ENCODE peak calls at places on chromosomes 12 and 14, in eight cellular contexts. K, G, N, Q, X, P, S and I are unnamed samples.

GRCh38 chr12:92538970-92539749 is 163.6 kb upstream of the PLEKHG7 start:
- DNase-seq in S (no peak), N (no peak), X (peak), G (peak), Q (no peak), K (peak), P (no peak), I (no peak)

GRCh38 chr14:86802726-86803125 is 1190.3 kb downstream of the GALC start:
- DNase-seq in K (no peak), Q (no peak), X (no peak), P (no peak), N (no peak), G (no peak), S (no peak), I (no peak)

GRCh38 chr12:60335765-60336164 is 739.9 kb downstream of the SLC16A7 start:
- DNase-seq in K (peak), Q (no peak), S (no peak), X (no peak), N (no peak), G (peak), P (no peak), I (no peak)

GRCh38 chr12:49410833-49411232 is 43.6 kb downstream of the SPATS2 start:
- DNase-seq in K (no peak), N (no peak), X (no peak), Q (no peak), G (no peak), P (no peak), S (no peak), I (no peak)

GRCh38 chr14:83558946-83559345 is 1971.0 kb upstream of the FLRT2 start:
- DNase-seq in P (no peak), N (no peak), S (no peak), K (no peak), X (no peak), Q (no peak), G (no peak), I (no peak)

GRCh38 chr12:85423947-85424346 is 143.9 kb downstream of the ALX1 start:
- DNase-seq in K (no peak), G (no peak), Q (no peak), X (no peak), S (no peak), N (no peak), P (no peak), I (no peak)

GRCh38 chr12:102232446-102232845 is 34.8 kb upstream of the PMCH start:
- DNase-seq in G (no peak), P (no peak), X (no peak), K (peak), S (no peak), Q (no peak), N (no peak), I (no peak)

GRCh38 chr14:92310776-92311375 is 12.1 kb upstream of the SLC24A4 start:
- DNase-seq in S (no peak), G (no peak), Q (no peak), X (no peak), P (no peak), N (no peak), K (peak), I (no peak)

GRCh38 chr14:24339284-24340151 is at the start of gene RIPK3:
- DNase-seq in N (no peak), G (no peak), X (peak), P (no peak), Q (no peak), K (no peak), S (no peak), I (no peak)

GRCh38 chr12:72365151-72365550 is 93.0 kb downstream of the TRHDE start:
- DNase-seq in S (no peak), P (no peak), N (no peak), K (peak), G (no peak), Q (no peak), X (no peak), I (no peak)

GRCh38 chr14:64440494-64440893 is 24.8 kb upstream of the AKAP5 start:
- DNase-seq in G (no peak), Q (no peak), K (peak), P (no peak), X (no peak), S (no peak), N (no peak), I (no peak)

GRCh38 chr12:2795291-2796186 is 769 bp downstream of the FKBP4 start:
- DNase-seq in S (peak), X (no peak), K (peak), Q (peak), G (no peak), N (peak), P (peak), I (peak)

GRCh38 chr14:95833429-95833828 is 43.2 kb upstream of the TUNAR start:
- DNase-seq in G (no peak), K (no peak), S (no peak), N (peak), X (no peak), P (no peak), Q (no peak), I (no peak)

GRCh38 chr14:89336338-89336737 is 80.7 kb downstream of the FOXN3 start:
- DNase-seq in X (no peak), P (no peak), Q (peak), G (no peak), K (no peak), S (no peak), N (no peak), I (no peak)

GRCh38 chr14:70882771-70883492 is 24.3 kb upstream of the PCNX1 start:
- DNase-seq in G (no peak), X (peak), N (no peak), K (peak), Q (no peak), S (no peak), P (no peak), I (no peak)
- TF ChIP-seq RAD21 in G (no peak), X (no peak), N (no peak), K (no peak), Q (no peak), S (no peak), P (no peak), I (no peak)

GRCh38 chr12:96198970-96199369 is 4.8 kb downstream of the ELK3 start:
- DNase-seq in G (peak), X (no peak), Q (no peak), N (no peak), K (peak), S (no peak), P (no peak), I (no peak)
- TF ChIP-seq RAD21 in G (peak), X (no peak), Q (no peak), N (no peak), K (no peak), S (no peak), P (no peak), I (no peak)

GRCh38 chr14:105602799-105603763 is 76.7 kb downstream of the TMEM121 start:
- DNase-seq in K (no peak), G (no peak), Q (no peak), S (peak), N (no peak), X (no peak), P (no peak), I (no peak)
- TF ChIP-seq RAD21 in K (no peak), G (no peak), Q (no peak), S (no peak), N (no peak), X (no peak), P (no peak), I (no peak)

GRCh38 chr12:124391340-124392261 is 96.7 kb downstream of the RFLNA start:
- DNase-seq in Q (no peak), G (peak), X (peak), K (peak), N (no peak), P (no peak), S (no peak), I (no peak)
- TF ChIP-seq RAD21 in Q (no peak), G (no peak), X (no peak), K (no peak), N (no peak), P (no peak), S (no peak), I (no peak)

DNA sequence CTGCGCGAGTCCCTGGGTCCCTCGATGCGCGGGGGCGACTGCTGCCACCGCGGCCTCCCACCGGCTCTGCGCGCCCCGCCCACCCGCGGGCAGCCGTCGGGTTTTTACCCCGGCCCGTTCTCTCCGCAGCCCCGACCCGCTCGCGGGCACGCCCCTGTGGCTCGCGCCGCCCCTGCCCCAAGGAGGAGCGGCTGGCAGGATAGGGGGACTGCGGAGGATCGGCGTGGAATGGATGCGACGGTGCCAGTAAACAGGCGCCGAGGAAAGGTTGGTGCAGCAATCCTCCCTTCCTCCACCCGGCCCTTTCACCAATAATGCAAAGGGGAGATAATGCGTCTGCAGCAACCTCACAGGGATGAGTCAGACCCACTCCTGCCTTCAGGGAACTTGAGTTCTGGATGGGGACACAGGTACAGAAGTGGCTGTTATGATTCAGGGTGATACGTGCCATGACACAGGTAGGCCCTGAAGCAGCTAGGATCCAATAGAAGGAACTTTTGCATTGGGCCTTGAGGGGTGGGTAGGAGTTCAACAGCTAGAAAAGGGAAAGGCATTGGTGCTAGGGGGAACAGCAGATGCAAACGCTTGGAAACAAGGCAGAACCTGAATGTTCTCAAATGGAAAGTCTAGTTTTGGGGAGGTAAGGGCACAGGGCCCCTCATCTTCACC is 554 bp upstream of the DEGS2 start:
- DNase-seq in K (no peak), P (no peak), S (no peak), G (no peak), Q (no peak), N (no peak), X (no peak), I (no peak)
- TF ChIP-seq RAD21 in K (no peak), P (no peak), S (no peak), G (no peak), Q (no peak), N (no peak), X (no peak), I (no peak)

DNA sequence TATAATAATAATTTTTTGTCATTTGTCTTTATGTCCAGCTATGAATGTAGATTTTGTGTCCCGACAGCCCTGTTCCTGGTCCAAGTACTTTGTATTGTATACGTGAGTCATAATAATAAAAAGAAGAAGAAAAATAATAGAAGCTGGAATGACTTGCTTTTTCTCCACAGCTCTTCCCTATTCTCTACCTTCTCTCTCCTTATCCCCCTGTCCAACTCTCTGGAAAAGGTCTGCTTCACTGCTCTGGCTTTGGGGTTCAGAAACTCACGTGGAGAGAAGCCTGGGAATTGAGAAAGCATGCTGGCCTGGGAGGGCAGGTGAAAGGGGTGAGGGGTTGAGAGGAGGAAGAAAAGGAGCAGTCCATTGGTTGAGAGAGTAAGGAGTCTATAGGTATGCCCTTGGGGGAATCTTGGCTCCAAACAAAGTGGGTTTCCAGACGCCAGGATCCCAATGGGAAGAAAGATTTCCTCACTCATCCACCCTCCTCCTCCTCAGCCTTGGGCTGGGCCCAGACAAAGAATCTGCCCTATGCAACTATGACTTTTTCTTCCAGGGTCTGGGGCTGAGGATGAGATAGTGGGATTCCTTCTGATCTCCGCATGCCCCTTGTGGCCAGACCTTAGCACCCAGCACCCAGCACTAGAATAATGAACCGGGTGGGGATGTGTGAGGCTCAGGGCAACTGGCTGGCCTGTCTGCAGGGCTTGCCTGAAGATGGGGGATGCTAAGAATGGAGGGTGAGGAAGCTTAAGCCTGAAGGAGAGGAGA is 4.0 kb downstream of the HOXC8 start:
- DNase-seq in P (peak), S (peak), G (no peak), N (no peak), X (no peak), K (no peak), Q (no peak), I (no peak)
- TF ChIP-seq RAD21 in P (no peak), S (no peak), G (no peak), N (no peak), X (no peak), K (no peak), Q (no peak), I (no peak)

DNA sequence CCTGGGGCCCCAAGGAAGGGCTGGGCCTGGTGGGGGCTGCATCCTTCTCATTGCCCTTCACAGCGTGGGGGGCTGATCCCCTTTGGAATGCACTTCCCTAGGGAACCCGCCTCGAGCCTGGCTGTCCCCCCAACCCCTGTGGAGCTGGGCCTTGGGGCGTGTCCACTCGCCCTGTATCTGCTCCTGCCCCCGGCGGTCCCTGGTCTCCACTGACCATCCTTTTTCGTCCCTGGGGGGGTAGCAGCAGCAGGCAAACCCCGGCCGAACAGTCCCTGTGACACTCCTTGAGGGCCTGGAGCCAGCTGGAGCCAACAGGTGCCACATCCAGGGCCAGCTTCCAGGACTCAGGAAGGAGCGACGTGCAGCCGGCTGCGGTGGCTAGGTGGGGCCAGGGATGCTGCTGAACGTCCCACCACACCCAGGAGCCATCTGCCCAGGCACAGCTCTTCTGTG is 9.4 kb upstream of the GPR132 start:
- DNase-seq in P (no peak), X (no peak), Q (no peak), K (no peak), N (peak), G (no peak), S (no peak), I (no peak)
- TF ChIP-seq RAD21 in P (no peak), X (no peak), Q (no peak), K (no peak), N (no peak), G (no peak), S (no peak), I (no peak)

DNA sequence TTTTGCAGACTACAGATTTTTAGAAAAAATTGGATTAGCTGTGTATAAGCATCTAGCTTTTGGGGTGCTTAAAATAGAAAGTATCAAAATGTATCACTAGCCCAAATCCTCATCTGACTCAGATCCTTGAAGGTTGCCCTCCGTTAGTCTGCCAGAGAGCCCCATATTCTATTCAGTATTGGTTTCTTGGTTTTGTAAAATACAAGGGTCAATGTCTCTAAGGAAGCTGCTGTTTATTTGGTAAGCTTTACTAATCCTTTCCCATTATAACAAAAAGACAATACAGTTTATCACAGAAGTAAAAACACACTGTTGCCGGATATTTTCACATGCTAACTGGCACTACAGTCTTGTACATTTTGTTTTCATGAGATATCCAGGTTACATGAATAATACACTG is 92.8 kb upstream of the PTHLH start:
- DNase-seq in X (no peak), K (no peak), S (no peak), N (no peak), Q (no peak), G (no peak), P (no peak), I (no peak)
- TF ChIP-seq RAD21 in X (no peak), K (no peak), S (no peak), N (no peak), Q (no peak), G (no peak), P (no peak), I (no peak)

GRCh38 chr12:4161718-4162117 is 111.8 kb upstream of the CCND2 start:
- DNase-seq in K (no peak), Q (no peak), G (no peak), S (no peak), X (no peak), N (no peak), P (no peak), I (no peak)

GRCh38 chr12:4169522-4169921 is 104.0 kb upstream of the CCND2 start:
- DNase-seq in G (no peak), X (no peak), Q (no peak), N (no peak), K (no peak), P (no peak), S (no peak), I (no peak)

GRCh38 chr12:4160314-4161040 is 113.1 kb upstream of the CCND2 start:
- DNase-seq in G (no peak), P (no peak), X (no peak), Q (no peak), N (no peak), K (no peak), S (no peak), I (peak)

GRCh38 chr12:4168041-4168440 is 105.5 kb upstream of the CCND2 start:
- DNase-seq in N (no peak), S (no peak), K (no peak), X (no peak), Q (no peak), G (no peak), P (no peak), I (peak)

DNA sequence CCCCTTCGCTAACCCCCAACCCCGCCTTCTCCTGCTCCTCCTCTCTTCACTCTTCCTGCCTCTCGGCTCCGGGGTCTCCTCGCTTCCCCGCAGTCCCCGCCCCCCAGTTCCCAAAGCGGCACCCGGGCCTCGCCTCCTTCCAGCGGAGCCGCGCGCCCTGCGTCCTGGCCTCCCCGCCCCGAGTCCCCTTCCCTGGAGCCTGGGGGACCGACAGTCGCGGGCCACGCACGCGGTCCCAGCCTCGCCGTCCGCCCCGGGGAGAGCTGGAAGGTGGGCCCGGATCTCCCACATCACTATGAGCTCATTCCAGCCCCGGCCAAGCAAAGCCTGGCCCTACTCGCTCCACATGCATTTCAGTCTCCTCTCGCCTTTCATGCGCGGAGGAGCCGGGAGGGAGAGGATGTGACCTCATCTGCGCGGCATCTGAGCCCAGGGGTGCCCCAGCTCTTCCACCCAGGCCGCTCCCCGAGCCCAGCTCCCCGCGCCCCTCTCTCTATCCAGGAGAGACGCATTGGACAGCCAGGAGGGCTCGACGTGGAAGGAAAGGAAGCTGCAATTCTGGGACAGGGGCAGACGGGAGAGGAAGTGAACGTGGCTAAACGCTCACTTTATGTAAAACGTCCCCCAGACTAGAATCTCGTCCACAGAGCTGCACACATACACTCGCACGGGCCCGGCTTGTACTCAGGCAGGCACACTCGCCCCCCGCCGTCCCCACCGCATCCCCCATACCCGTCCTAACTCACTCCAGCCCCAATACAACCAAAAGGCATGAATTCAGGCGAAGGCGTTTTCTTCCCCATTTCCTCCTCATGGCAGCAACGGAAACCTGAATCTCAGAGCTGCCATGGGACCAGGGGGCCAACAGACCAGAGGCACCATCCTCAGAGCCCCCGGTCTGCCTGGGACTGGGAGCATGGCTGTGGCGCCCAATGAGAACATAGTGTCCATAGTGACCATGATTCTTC is 108.7 kb upstream of the CCND2 start:
- DNase-seq in N (no peak), X (no peak), K (peak), G (no peak), P (no peak), Q (no peak), S (no peak), I (peak)
- TF ChIP-seq RAD21 in N (no peak), X (no peak), K (no peak), G (no peak), P (no peak), Q (no peak), S (no peak), I (no peak)

GRCh38 chr14:72754949-72755348 is 139.0 kb downstream of the DPF3 start:
- DNase-seq in S (no peak), P (no peak), K (no peak), X (no peak), Q (no peak), N (no peak), G (no peak), I (no peak)
- TF ChIP-seq RAD21 in S (no peak), P (no peak), K (no peak), X (no peak), Q (no peak), N (no peak), G (no peak), I (no peak)